ENCODE peak calls at places on chromosomes 7 and 10, in six cellular contexts. O, N, W, V, I and P are unnamed samples.
A peak's percentile ranks its signal among the peaks of the same experiment; 100 is the strongest.

GRCh38 chr10:23191764-23192395 is at the start of gene PTF1A:
- DNase-seq in N (no peak), I (no peak), W (no peak), V (no peak), O (no peak), P (no peak)

GRCh38 chr7:95545007-95545615 is 51.2 kb downstream of the PDK4 start:
- DNase-seq in O (no peak), I (no peak), N (peak; percentile 24), W (no peak), V (peak; percentile 47), P (no peak)

GRCh38 chr7:15851201-15851600 is 164.7 kb upstream of the MEOX2 start:
- DNase-seq in V (no peak), I (no peak), N (no peak), O (no peak), W (no peak), P (no peak)

GRCh38 chr10:100904903-100905302 is 7.9 kb upstream of the SLF2 start:
- DNase-seq in I (no peak), O (no peak), W (no peak), N (no peak), V (no peak), P (no peak)

GRCh38 chr10:104259999-104260774 is 5.5 kb downstream of the GSTO1 start:
- DNase-seq in O (no peak), N (no peak), V (no peak), W (no peak), I (no peak), P (no peak)

GRCh38 chr10:132498562-132499366 is 38.8 kb upstream of the INPP5A start:
- DNase-seq in I (no peak), N (no peak), V (no peak), W (no peak), O (no peak), P (peak; percentile 4)

GRCh38 chr7:48140001-48140681 is 31.1 kb upstream of the ABCA13 start:
- DNase-seq in O (no peak), V (no peak), N (peak; percentile 99), I (no peak), W (no peak), P (no peak)

GRCh38 chr7:50264908-50265307 is 39.6 kb upstream of the IKZF1 start:
- DNase-seq in N (no peak), O (no peak), I (no peak), V (no peak), W (no peak), P (no peak)

GRCh38 chr10:114869500-114869899 is 47.9 kb downstream of the FHIP2A start:
- DNase-seq in O (no peak), I (no peak), V (no peak), W (no peak), N (no peak), P (no peak)

GRCh38 chr10:86336341-86336740 is 30.3 kb downstream of the GRID1 start:
- DNase-seq in O (no peak), N (no peak), W (no peak), I (no peak), V (no peak), P (no peak)

GRCh38 chr10:787933-788651 is 98.6 kb upstream of the DIP2C start:
- DNase-seq in N (no peak), O (no peak), V (no peak), W (peak; percentile 16), I (no peak), P (no peak)

GRCh38 chr10:785539-786214 is 96.2 kb upstream of the DIP2C start:
- DNase-seq in N (no peak), V (no peak), I (no peak), O (no peak), W (peak; percentile 11), P (no peak)

GRCh38 chr10:788796-789748 is 99.6 kb upstream of the DIP2C start:
- DNase-seq in O (no peak), I (no peak), V (peak; percentile 18), N (peak; percentile 82), W (peak; percentile 86), P (peak; percentile 78)

GRCh38 chr10:784759-785538 is 95.5 kb upstream of the DIP2C start:
- DNase-seq in N (no peak), I (no peak), V (peak; percentile 58), O (no peak), W (peak; percentile 45), P (peak; percentile 37)

GRCh38 chr10:786666-787512 is 97.4 kb upstream of the DIP2C start:
- DNase-seq in O (no peak), V (no peak), W (no peak), I (no peak), N (no peak), P (no peak)
- TF ChIP-seq ATF3 in O (no peak), V (no peak), W (no peak), I (no peak), N (no peak), P (no peak)

GRCh38 chr10:664248-664647 is 25.2 kb downstream of the DIP2C start:
- DNase-seq in W (no peak), O (no peak), N (no peak), I (no peak), V (no peak), P (no peak)
- TF ChIP-seq ATF3 in W (no peak), O (no peak), N (no peak), I (no peak), V (no peak), P (no peak)

DNA sequence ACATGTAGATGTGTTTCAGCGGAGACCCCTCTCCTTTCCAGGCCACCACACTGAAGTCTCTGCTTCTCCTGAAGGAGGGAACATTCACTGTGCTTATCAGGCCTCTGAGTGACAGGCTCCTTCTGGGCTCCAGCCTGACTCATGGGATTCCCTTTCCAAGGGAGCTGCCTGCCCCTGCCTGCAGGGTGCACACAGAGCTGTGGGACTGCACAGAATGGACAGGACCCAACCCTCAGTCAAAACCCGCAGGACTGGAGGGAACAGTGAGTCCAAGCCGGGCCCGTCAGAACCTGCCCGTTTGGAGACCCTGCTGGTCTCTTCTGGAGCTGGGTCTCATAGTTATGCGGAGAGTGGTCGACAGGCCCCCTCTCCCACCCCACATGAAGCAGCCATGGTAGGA is 32.6 kb downstream of the PLAC9 start:
- DNase-seq in N (no peak), I (no peak), V (no peak), W (no peak), O (no peak), P (no peak)
- TF ChIP-seq ATF3 in N (no peak), I (no peak), V (no peak), W (no peak), O (no peak), P (no peak)

GRCh38 chr10:69874464-69874863 is 72.8 kb downstream of the COL13A1 start:
- DNase-seq in V (no peak), N (no peak), W (no peak), O (no peak), I (no peak), P (no peak)
- TF ChIP-seq ATF3 in V (no peak), N (no peak), W (no peak), O (no peak), I (no peak), P (no peak)

GRCh38 chr7:117975436-117975835 is 102.2 kb upstream of the CTTNBP2 start:
- DNase-seq in V (no peak), I (no peak), W (no peak), N (no peak), O (no peak), P (no peak)
- TF ChIP-seq ATF3 in V (no peak), I (no peak), W (no peak), N (no peak), O (no peak), P (no peak)

GRCh38 chr10:92290076-92290836 is 622 bp downstream of the CPEB3 start:
- DNase-seq in W (peak; percentile 15), N (peak; percentile 23), I (no peak), O (no peak), V (peak; percentile 32), P (no peak)

GRCh38 chr10:92290837-92291609 is at the start of the genes CPEB3 and MARCHF5:
- DNase-seq in N (peak; percentile 93), W (peak; percentile 79), I (peak; percentile 77), O (peak; percentile 93), V (peak; percentile 91), P (peak; percentile 98)

GRCh38 chr10:92291921-92292860 is 1.2 kb downstream of the MARCHF5 start:
- DNase-seq in I (peak; percentile 37), N (peak; percentile 28), V (peak; percentile 32), O (no peak), W (peak; percentile 49), P (peak; percentile 22)

DNA sequence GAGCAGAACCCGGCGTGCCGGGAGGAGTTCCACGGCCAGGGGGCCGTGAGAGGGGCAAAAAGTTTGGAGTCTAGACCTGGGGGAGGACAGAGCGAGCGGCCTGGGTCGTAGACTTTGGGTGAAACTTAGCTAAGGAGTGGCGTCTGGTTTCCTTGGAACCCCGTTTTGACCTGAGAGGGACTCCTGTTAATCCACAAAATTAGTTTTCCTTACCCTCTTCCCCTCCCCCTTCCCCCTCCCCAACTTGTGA is 568 bp downstream of the MARCHF5 start:
- DNase-seq in O (no peak), N (no peak), I (no peak), V (no peak), W (no peak), P (no peak)
- TF ChIP-seq ATF3 in O (no peak), N (no peak), I (no peak), V (no peak), W (no peak), P (no peak)

GRCh38 chr10:95784279-95784913 is 28.4 kb downstream of the ENTPD1 start:
- DNase-seq in N (no peak), W (no peak), I (no peak), O (no peak), V (no peak), P (no peak)
- TF ChIP-seq ATF3 in N (no peak), W (no peak), I (no peak), O (no peak), V (no peak), P (no peak)

DNA sequence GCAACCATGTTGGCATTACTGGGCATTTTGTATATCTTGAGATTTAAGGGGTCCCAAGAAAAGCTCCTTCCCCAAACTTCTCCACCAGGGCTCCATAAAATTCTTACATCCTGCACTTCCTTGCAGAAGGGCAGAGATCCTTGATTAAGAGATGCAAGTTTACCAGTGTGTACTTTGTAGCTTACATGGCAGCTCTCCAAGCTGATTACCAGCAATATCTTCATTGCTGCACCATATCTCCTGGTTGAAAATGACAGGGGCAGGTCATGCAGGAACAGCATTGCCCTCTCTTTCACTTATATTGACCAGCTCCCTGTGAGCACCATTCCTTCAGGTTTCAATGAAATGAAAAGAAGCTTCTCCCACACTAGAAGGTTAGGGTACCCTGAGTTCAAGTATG is 184.6 kb upstream of the PHYHIPL start:
- DNase-seq in V (no peak), N (no peak), O (no peak), W (no peak), I (no peak), P (no peak)
- TF ChIP-seq ATF3 in V (no peak), N (no peak), O (no peak), W (no peak), I (no peak), P (no peak)

GRCh38 chr10:2915412-2915811 is 151.9 kb upstream of the PFKP start:
- DNase-seq in W (no peak), I (no peak), O (no peak), N (no peak), V (no peak), P (no peak)

GRCh38 chr10:2917926-2918325 is 149.4 kb upstream of the PFKP start:
- DNase-seq in W (no peak), O (no peak), I (no peak), V (no peak), N (no peak), P (no peak)

GRCh38 chr10:2919016-2919415 is 148.3 kb upstream of the PFKP start:
- DNase-seq in N (no peak), W (no peak), V (no peak), I (no peak), O (no peak), P (no peak)

GRCh38 chr10:2913531-2913930 is 153.8 kb upstream of the PFKP start:
- DNase-seq in W (no peak), O (no peak), N (no peak), V (no peak), I (no peak), P (no peak)

GRCh38 chr10:2914741-2915140 is 152.6 kb upstream of the PFKP start:
- DNase-seq in V (no peak), W (no peak), I (no peak), N (no peak), O (no peak), P (no peak)
- TF ChIP-seq ATF3 in V (no peak), W (no peak), I (no peak), N (no peak), O (no peak), P (no peak)